ENCODE peak calls at places on chromosome 5, in seven cellular contexts. Q is SK-N-SH, M is HCT116, J is K562, A is HepG2, N is T47D, X is H1. C is an unnamed sample.

GRCh38 chr5:142025637-142026036 is 12.8 kb upstream of the GNPDA1 start:
- DNase-seq in M (no peak), Q (no peak), N (no peak), X (peak), A (no peak), J (no peak), C (no peak)

GRCh38 chr5:6862306-6862705 is 149.1 kb downstream of the TENT4A start:
- DNase-seq in Q (no peak), N (no peak), A (no peak), J (no peak), M (no peak), X (no peak), C (no peak)

GRCh38 chr5:80620206-80620605 is 34.2 kb upstream of the MSH3 start:
- DNase-seq in M (no peak), X (no peak), N (no peak), Q (no peak), A (no peak), J (no peak), C (no peak)

GRCh38 chr5:115313632-115314031 is 17.2 kb upstream of the CCDC112 start:
- DNase-seq in M (no peak), N (no peak), Q (no peak), A (no peak), J (no peak), X (no peak), C (no peak)

GRCh38 chr5:107557051-107557658 is 113.6 kb downstream of the EFNA5 start:
- DNase-seq in A (no peak), J (no peak), M (peak), X (no peak), Q (no peak), N (peak), C (no peak)

GRCh38 chr5:30539004-30539634 is 654.4 kb upstream of the CDH6 start:
- DNase-seq in M (no peak), X (no peak), N (no peak), A (no peak), Q (no peak), J (no peak), C (no peak)

GRCh38 chr5:165620394-165620793 is 2115.0 kb downstream of the MAT2B start:
- DNase-seq in M (no peak), A (no peak), J (no peak), N (no peak), Q (no peak), X (no peak), C (no peak)

GRCh38 chr5:112413611-112414010 is 5.5 kb downstream of the EPB41L4A start:
- DNase-seq in X (no peak), J (no peak), A (no peak), Q (no peak), N (no peak), M (no peak), C (no peak)

GRCh38 chr5:100130307-100130706 is 404.9 kb upstream of the FAM174A start:
- DNase-seq in J (no peak), M (no peak), A (no peak), N (no peak), X (no peak), Q (no peak), C (no peak)

GRCh38 chr5:54206580-54207229 is 103.7 kb downstream of the ARL15 start:
- DNase-seq in N (no peak), M (no peak), A (no peak), J (no peak), Q (no peak), X (no peak), C (no peak)
- TF ChIP-seq JUND in N (no peak), M (no peak), A (no peak), J (no peak), Q (no peak), X (no peak), C (no peak)

GRCh38 chr5:84382363-84383295 is 2.1 kb downstream of the EDIL3 start:
- DNase-seq in N (no peak), M (no peak), X (peak), J (no peak), A (no peak), Q (peak), C (no peak)

GRCh38 chr5:84383296-84383815 is 1.3 kb downstream of the EDIL3 start:
- DNase-seq in M (no peak), X (no peak), N (no peak), A (no peak), J (no peak), Q (no peak), C (no peak)

GRCh38 chr5:84383816-84384603 is 670 bp downstream of the EDIL3 start:
- DNase-seq in N (no peak), X (peak), J (no peak), Q (peak), A (no peak), M (no peak), C (no peak)

GRCh38 chr5:84385705-84386104 is 1.0 kb upstream of the EDIL3 start:
- DNase-seq in X (no peak), M (no peak), J (no peak), Q (no peak), A (no peak), N (no peak), C (no peak)

DNA sequence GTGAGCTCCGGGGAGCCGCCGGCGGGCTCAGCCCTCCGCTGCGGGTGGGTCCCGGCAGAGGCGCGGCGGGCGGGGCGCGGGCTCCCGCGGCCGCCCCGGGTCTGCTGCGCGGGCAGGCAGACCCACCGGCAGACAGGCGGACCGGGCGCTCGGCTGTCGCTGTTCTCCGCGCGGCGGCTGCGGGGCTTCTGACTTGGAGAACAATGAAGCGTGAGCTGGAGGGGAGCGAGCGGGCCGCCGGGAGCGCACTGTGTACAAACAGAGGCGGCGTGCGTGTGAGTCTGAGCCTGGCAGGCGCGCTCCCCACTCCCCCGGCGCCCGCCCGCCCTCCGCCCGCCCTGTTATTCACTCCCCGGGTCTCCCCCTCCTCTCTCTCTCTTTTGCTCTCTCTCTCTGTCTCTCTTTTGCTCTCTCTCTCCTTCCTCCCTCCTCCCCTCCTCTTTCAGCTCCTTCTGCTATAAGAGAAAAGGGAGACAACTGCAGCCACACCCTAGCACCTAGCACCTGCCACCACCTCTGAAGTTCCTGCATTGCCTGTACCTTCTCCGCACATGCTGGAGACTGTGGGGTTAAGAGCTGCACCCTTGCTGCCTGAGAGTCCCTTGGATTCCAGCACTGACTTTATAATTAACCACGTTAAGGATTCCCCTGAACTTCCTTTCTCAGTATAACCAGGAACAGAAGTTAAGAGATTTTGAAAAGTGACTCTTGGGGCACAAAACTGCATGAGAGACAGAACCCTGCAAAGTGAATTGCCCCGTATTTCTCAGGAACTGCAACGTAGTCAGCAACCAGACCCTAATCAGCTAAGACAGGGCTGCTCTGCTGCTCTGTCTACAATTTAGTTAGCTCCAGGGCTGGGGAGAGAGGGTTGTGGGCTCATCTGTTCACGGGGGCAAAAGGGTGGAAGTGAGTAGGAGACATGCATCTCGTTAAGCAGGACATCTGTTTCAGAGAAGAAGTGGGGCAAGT is at the start of gene EDIL3:
- DNase-seq in N (peak), M (no peak), Q (peak), J (no peak), X (peak), A (no peak), C (no peak)
- TF ChIP-seq JUND in N (no peak), M (no peak), Q (no peak), J (no peak), X (no peak), A (no peak), C (no peak)

GRCh38 chr5:150443242-150444075 is 6.1 kb downstream of the RPS14 start:
- DNase-seq in J (no peak), M (no peak), Q (no peak), N (no peak), A (no peak), X (no peak), C (no peak)
- TF ChIP-seq JUND in J (no peak), M (no peak), Q (no peak), N (no peak), A (no peak), X (no peak), C (no peak)

DNA sequence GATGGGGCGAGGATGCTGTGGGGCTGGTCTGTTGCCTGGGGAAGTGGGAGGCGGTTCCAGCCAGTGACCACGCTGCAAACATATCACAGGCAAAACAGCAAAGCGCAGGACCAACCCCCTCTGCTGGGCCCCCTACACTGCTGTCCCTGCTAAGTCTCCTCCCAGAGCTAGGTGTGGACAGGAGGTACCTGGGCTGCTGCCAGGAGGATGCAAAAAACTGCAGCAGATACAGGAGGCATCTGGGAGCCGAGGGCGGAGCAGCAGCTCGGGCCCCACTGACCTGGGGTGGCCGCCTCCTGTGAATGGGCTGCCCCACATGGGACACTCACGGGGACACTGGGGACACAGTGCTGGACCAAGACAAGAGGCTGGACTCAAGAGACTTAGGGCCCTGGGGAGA is 48.0 kb upstream of the PHYKPL start:
- DNase-seq in X (no peak), N (no peak), J (no peak), A (no peak), Q (peak), M (no peak), C (no peak)
- TF ChIP-seq JUND in X (no peak), N (no peak), J (no peak), A (no peak), Q (no peak), M (no peak), C (no peak)

GRCh38 chr5:133885566-133885965 is 82.9 kb downstream of the C5orf15 start:
- DNase-seq in M (no peak), X (no peak), N (no peak), J (no peak), A (no peak), Q (no peak), C (no peak)

GRCh38 chr5:133882801-133883200 is 85.6 kb downstream of the C5orf15 start:
- DNase-seq in N (no peak), M (no peak), A (no peak), J (no peak), X (no peak), Q (no peak), C (no peak)

GRCh38 chr5:133882107-133882695 is 86.2 kb downstream of the C5orf15 start:
- DNase-seq in M (no peak), N (no peak), X (no peak), A (no peak), Q (no peak), J (no peak), C (no peak)

GRCh38 chr5:133884525-133885311 is 83.7 kb downstream of the C5orf15 start:
- DNase-seq in M (no peak), A (no peak), X (no peak), Q (no peak), J (no peak), N (no peak), C (no peak)

DNA sequence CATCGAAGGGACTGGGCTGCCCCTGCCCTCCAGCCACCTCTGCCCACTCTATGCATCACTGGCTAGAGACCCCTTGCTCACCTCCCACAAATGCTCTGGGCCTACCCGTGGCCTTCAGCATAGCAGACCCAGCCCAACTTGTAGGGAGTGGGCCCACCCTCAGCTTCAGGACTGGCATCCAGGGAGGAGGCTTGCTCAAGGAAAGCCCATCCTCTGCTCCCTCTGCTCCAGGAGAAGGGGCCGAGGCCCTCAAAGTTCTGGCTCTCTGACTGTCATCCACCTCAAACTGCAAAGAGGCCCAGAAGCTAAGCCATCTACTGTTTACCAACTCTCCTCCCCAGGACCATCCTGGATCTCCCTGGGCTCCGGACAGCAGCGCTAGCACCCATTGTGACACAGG is 84.5 kb downstream of the C5orf15 start:
- DNase-seq in N (no peak), M (no peak), J (no peak), X (no peak), Q (no peak), A (no peak), C (no peak)
- TF ChIP-seq JUND in N (no peak), M (no peak), J (no peak), X (no peak), Q (no peak), A (no peak), C (no peak)

GRCh38 chr5:84474126-84474525 is 89.4 kb upstream of the EDIL3 start:
- DNase-seq in J (no peak), A (no peak), Q (no peak), M (no peak), X (no peak), N (no peak), C (no peak)

GRCh38 chr5:84480873-84481637 is 96.4 kb upstream of the EDIL3 start:
- DNase-seq in J (no peak), Q (no peak), A (no peak), X (no peak), N (no peak), M (no peak), C (no peak)

GRCh38 chr5:84477485-84477884 is 92.8 kb upstream of the EDIL3 start:
- DNase-seq in M (no peak), A (no peak), J (no peak), Q (no peak), X (no peak), N (no peak), C (no peak)

GRCh38 chr5:84478603-84479002 is 93.9 kb upstream of the EDIL3 start:
- DNase-seq in Q (no peak), N (no peak), X (no peak), M (no peak), A (no peak), J (no peak), C (no peak)
- TF ChIP-seq JUND in Q (no peak), N (no peak), X (no peak), M (no peak), A (no peak), J (no peak), C (no peak)

GRCh38 chr5:113508756-113509155 is 4.7 kb upstream of the YTHDC2 start:
- DNase-seq in Q (no peak), M (no peak), X (no peak), J (no peak), N (no peak), A (no peak), C (no peak)
- TF ChIP-seq JUND in Q (no peak), M (no peak), X (no peak), J (no peak), N (no peak), A (no peak), C (no peak)

DNA sequence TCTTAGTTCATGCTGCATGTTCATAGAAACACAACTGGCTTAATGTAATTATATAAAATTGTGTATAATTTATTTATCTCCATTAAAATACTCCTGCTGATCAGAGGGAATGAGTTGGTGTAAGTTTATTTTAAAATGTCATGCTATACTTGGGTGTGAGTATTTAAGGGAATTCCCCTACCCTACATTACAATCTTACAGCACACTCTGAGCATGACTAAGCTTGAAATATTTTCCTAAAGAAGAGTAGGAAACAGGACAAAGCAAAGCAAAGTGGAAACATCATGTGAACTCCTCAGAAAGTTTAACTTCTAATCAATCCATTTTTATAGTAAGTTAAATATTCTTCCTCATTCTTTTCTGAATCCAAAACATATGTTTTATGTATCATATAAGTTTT is 1271.4 kb downstream of the EFNA5 start:
- DNase-seq in Q (no peak), M (no peak), N (no peak), J (no peak), X (no peak), A (no peak), C (no peak)
- TF ChIP-seq JUND in Q (peak), M (no peak), N (no peak), J (no peak), X (no peak), A (no peak), C (no peak)

C was measured in GM12878.